ENCODE peak calls at places on chromosomes 16 and 17, in eight cellular contexts. M is effector memory CD4-positive, alpha-beta T cell; Q is kidney; E is cardiac muscle cell; A is heart right ventricle; D is neuronal stem cell; P is esophagus squamous epithelium; O is PC-3. G is an unnamed sample.

GRCh38 chr17:42305543-42306384 is 17.5 kb downstream of the STAT5A start:
- DNase-seq in D (no peak), P (no peak), Q (no peak), A (no peak), E (no peak), M (no peak), O (no peak), G (no peak)

GRCh38 chr17:50611639-50612038 is 23.0 kb upstream of the ABCC3 start:
- DNase-seq in E (no peak), O (no peak), Q (no peak), P (no peak), A (no peak), M (no peak), D (no peak), G (no peak)

GRCh38 chr16:59385953-59386352 is 651.8 kb upstream of the GOT2 start:
- DNase-seq in Q (peak; percentile 59), A (no peak), P (no peak), M (no peak), D (no peak), O (peak; percentile 2), E (peak; percentile 31), G (peak; percentile 3)

GRCh38 chr17:35726609-35727460 is 4.6 kb upstream of the RASL10B start:
- DNase-seq in D (no peak), O (peak; percentile 58), E (peak; percentile 95), A (peak; percentile 41), P (no peak), Q (peak; percentile 94), M (no peak), G (peak; percentile 77)

GRCh38 chr17:76844485-76844829 is 23.7 kb upstream of the MGAT5B start:
- DNase-seq in P (no peak), O (no peak), E (no peak), M (no peak), A (no peak), D (no peak), Q (no peak), G (no peak)

GRCh38 chr16:5175263-5175662 is 77.7 kb upstream of the EEF2KMT start:
- DNase-seq in P (no peak), A (no peak), Q (no peak), M (no peak), E (no peak), O (no peak), D (no peak), G (no peak)

GRCh38 chr16:8023326-8023725 is 567.0 kb downstream of the TMEM114 start:
- DNase-seq in Q (no peak), A (no peak), D (no peak), M (no peak), P (no peak), O (no peak), E (no peak), G (no peak)

GRCh38 chr16:2151188-2152091 is 3.0 kb downstream of the RAB26 start:
- DNase-seq in D (no peak), M (no peak), E (no peak), P (no peak), Q (peak; percentile 66), A (no peak), O (no peak), G (no peak)

GRCh38 chr17:82103588-82104451 is 5.8 kb upstream of the FASN start:
- DNase-seq in A (no peak), M (no peak), D (peak; percentile 83), P (no peak), O (peak; percentile 60), Q (peak; percentile 93), E (peak; percentile 38), G (no peak)

GRCh38 chr16:13099822-13100221 is 198.4 kb downstream of the SHISA9 start:
- DNase-seq in P (no peak), Q (no peak), A (no peak), D (no peak), M (no peak), O (no peak), E (no peak), G (no peak)

GRCh38 chr17:44000871-44001460 is 3.5 kb upstream of the NAGS start:
- DNase-seq in A (no peak), M (no peak), E (no peak), P (no peak), D (no peak), O (no peak), Q (no peak), G (no peak)

DNA sequence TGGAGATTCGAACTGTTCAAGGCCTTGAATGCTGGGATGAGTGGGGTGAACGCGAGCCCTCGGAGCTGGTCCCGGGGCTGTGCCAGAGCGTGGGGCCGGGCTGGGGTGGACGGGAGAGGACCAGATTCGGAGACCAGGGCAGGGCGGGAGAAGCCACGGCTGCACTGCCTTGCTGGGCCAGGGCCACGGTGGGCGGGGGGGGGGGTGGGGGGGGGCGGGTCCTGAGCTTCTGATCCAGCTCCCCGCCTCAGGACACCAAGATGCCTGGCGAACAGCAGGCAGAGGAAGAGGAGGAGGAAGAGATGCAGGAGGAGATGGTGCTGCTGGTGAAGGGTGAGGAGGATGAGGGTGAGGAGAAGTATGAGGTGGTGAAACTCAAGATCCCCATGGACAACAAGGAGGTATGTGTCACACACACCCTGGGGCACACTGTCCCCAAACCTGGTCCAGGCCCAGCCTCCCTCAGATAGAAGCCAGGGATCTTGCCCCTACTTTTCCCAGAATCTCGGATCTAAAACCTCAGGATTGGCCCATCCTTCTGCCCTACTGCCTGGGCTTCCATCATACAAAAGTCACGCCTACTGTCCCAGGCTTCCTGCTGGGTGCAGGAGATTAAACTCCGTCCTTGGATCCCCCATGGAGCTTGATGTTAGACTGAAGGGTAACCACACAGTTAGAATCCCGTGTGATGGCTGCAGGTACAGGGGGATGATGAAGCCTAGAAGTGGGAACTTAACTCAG is 558 bp downstream of the ZNF771 start:
- DNase-seq in O (no peak), Q (no peak), D (no peak), M (no peak), E (no peak), P (no peak), A (no peak), G (no peak)
- H3K4me1 ChIP-seq in O (peaks cover 13% of the 10 kb centered on the region), Q (peaks cover 14% of the 10 kb centered on the region), D (peaks cover 15% of the 10 kb centered on the region), M (peaks cover 18% of the 10 kb centered on the region), E (no peaks in the 10 kb centered on the region), P (peaks cover 26% of the 10 kb centered on the region), A (peaks cover 28% of the 10 kb centered on the region), G (peaks cover 19% of the 10 kb centered on the region)

DNA sequence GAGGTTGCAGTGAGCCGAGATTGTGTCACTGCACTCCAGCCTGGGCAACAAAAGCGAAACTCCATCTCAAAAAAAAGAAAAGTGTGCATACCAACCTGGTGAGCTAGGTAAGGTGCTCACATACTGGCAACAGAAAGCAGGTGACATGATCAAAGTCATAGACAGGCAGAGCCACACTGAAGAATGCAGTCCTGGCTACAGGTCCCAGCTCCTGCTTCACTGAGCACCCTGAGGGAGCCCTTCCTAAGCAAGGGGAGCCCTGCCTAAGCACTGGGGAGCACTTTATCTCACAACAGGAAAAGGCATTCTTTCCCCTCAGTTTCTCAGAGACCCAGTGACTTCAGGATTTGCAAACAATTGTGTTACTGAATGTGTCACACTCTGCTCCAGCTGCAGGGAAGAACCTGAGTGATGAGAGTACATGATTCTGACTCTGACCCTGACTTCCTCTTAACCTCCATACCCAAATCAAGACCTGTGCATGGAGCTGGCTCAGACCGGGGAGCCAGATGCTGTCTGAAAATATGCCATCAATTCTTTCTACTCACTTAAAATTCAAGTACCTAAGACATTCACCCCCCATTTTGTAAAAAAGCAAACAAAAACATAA is 40.5 kb downstream of the ANKRD11 start:
- DNase-seq in E (no peak), P (no peak), D (no peak), Q (no peak), A (no peak), O (no peak), M (no peak), G (no peak)
- H3K4me1 ChIP-seq in E (peaks cover 22% of the 10 kb centered on the region), P (peaks cover 69% of the 10 kb centered on the region), D (peaks cover 25% of the 10 kb centered on the region), Q (peaks cover 22% of the 10 kb centered on the region), A (peaks cover 96% of the 10 kb centered on the region), O (peaks cover 6% of the 10 kb centered on the region), M (peaks cover 68% of the 10 kb centered on the region), G (peaks cover 8% of the 10 kb centered on the region)

DNA sequence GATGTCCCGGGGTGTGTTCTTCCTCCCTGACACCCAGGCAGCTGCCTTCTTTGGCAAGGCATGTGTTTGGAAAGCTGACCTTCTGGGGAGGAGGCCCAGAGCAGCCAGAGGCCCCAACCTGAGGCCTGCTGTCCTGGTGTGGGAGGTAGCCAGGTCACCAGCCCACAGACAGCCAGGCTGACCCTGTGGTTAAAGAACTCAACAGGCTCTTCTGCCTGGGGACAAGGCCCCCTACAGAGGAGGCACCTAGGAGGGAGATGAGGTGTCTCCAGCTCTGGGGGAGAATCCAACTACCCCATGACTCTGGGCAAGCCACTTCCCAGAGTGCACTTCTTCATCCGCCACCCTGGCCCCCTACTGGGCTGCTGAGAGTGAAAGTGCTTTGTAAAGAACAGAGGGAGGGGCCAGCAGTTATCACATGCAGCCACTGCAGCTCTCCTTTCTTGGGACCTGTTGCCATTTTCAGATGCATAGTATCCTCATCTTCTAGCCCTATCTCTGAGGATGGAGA is 13.1 kb upstream of the SREBF1 start:
- DNase-seq in O (peak; percentile 25), D (no peak), Q (no peak), M (peak; percentile 52), P (no peak), A (peak; percentile 64), E (peak; percentile 68), G (no peak)
- H3K4me1 ChIP-seq in O (peaks cover 17% of the 10 kb centered on the region), D (peaks cover 41% of the 10 kb centered on the region), Q (peaks cover 9% of the 10 kb centered on the region), M (peaks cover 36% of the 10 kb centered on the region), P (peaks cover 25% of the 10 kb centered on the region), A (peaks cover 37% of the 10 kb centered on the region), E (peaks cover 44% of the 10 kb centered on the region), G (peaks cover 13% of the 10 kb centered on the region)

DNA sequence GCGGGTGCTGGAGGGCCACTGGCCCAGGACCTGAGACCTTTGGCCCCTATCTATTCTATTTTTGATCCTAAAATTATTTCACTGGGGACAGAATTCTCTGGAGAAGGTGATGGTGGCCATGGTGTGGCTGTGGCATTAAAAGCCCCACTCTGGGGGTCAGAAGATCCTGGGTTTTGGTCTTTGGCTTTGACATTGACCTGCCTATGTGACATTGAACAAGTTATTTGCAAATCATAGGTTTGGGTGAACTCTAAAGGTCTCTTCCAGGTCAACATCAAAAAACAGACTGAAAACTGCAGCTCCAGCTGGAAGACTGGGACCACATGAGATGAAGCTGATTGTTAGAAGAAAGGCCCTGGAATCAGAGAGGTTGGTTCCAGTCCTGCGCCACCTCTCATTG is 2.3 kb upstream of the CDH1 start:
- DNase-seq in D (no peak), M (no peak), P (no peak), A (no peak), E (no peak), Q (no peak), O (no peak), G (no peak)
- H3K4me1 ChIP-seq in D (no peaks in the 10 kb centered on the region), M (peaks cover 13% of the 10 kb centered on the region), P (peaks cover 19% of the 10 kb centered on the region), A (peaks cover 13% of the 10 kb centered on the region), E (no peaks in the 10 kb centered on the region), Q (no peaks in the 10 kb centered on the region), O (peaks cover 8% of the 10 kb centered on the region), G (no peaks in the 10 kb centered on the region)

GRCh38 chr17:63916566-63917185 is 2.0 kb downstream of the GH1 start:
- DNase-seq in O (no peak), E (no peak), Q (no peak), D (no peak), P (no peak), M (no peak), A (no peak), G (no peak)

GRCh38 chr17:63919311-63919723 is 678 bp upstream of the GH1 start:
- DNase-seq in M (peak; percentile 62), P (no peak), Q (peak; percentile 62), E (peak; percentile 73), A (peak; percentile 51), O (peak; percentile 76), D (peak; percentile 68), G (peak; percentile 69)

GRCh38 chr17:63917646-63918045 is 993 bp downstream of the GH1 start:
- DNase-seq in E (no peak), P (no peak), Q (no peak), O (no peak), D (no peak), A (no peak), M (no peak), G (no peak)

GRCh38 chr17:63914471-63914870 is 3.4 kb upstream of the CSHL1 start:
- DNase-seq in P (no peak), A (no peak), M (no peak), O (no peak), E (no peak), Q (no peak), D (no peak), G (no peak)

GRCh38 chr17:63918305-63918704 is 334 bp downstream of the GH1 start:
- DNase-seq in O (peak; percentile 14), D (no peak), A (no peak), E (peak; percentile 8), P (no peak), M (no peak), Q (peak; percentile 41), G (no peak)
- H3K4me1 ChIP-seq in O (no peaks in the 10 kb centered on the region), D (no peaks in the 10 kb centered on the region), A (no peaks in the 10 kb centered on the region), E (no peaks in the 10 kb centered on the region), P (no peaks in the 10 kb centered on the region), M (peaks cover 8% of the 10 kb centered on the region), Q (no peaks in the 10 kb centered on the region), G (no peaks in the 10 kb centered on the region)

G was measured in SJSA1.